ENCODE peak calls at places on chromosomes 13 and 19, in five cellular contexts. A is IMR-90, B is mesenchymal stem cell, V is H1, Z is trophoblast cell. X is an unnamed sample.

GRCh38 chr19:6076675-6077463 is 33.4 kb downstream of the RFX2 start:
- DNase-seq in Z (peak), A (peak), B (peak), V (no peak), X (no peak)

GRCh38 chr19:16019691-16020448 is 56.4 kb upstream of the TPM4 start:
- DNase-seq in V (no peak), A (no peak), Z (no peak), B (no peak), X (no peak)

GRCh38 chr19:47109541-47110375 is 3.8 kb downstream of the ZC3H4 start:
- DNase-seq in Z (no peak), A (peak), V (no peak), B (peak), X (no peak)

GRCh38 chr19:48815870-48816501 is 5.2 kb upstream of the BCAT2 start:
- DNase-seq in Z (peak), A (peak), B (peak), V (no peak), X (no peak)

GRCh38 chr13:107834717-107835116 is 380.6 kb downstream of the LIG4 start:
- DNase-seq in A (peak), B (peak), V (no peak), Z (no peak), X (no peak)

GRCh38 chr13:52393572-52394357 is 12.2 kb downstream of the THSD1 start:
- DNase-seq in V (no peak), Z (no peak), A (no peak), B (no peak), X (no peak)

GRCh38 chr19:2726160-2726855 is 5.1 kb upstream of the DIRAS1 start:
- DNase-seq in A (no peak), Z (no peak), B (no peak), V (no peak), X (no peak)

GRCh38 chr13:35599385-35599784 is 122.9 kb upstream of the MAB21L1 start:
- DNase-seq in V (no peak), B (peak), Z (peak), A (no peak), X (no peak)

GRCh38 chr19:41849067-41849466 is 4.2 kb downstream of the DMRTC2 start:
- DNase-seq in A (no peak), B (no peak), Z (no peak), V (no peak), X (no peak)

GRCh38 chr13:35460061-35460460 is 16.4 kb downstream of the MAB21L1 start:
- DNase-seq in Z (no peak), B (no peak), V (no peak), A (no peak), X (no peak)

GRCh38 chr19:31534786-31535185 is 185.6 kb upstream of the TSHZ3 start:
- DNase-seq in B (no peak), A (no peak), Z (no peak), V (no peak), X (no peak)

GRCh38 chr19:35107541-35107939 is 8.1 kb upstream of the FXYD3 start:
- DNase-seq in Z (no peak), V (no peak), A (no peak), B (no peak), X (no peak)

GRCh38 chr13:30340367-30341184 is 33.2 kb upstream of the KATNAL1 start:
- DNase-seq in V (no peak), Z (peak), B (peak), A (peak), X (no peak)

GRCh38 chr13:47004022-47004421 is 107.2 kb upstream of the HTR2A start:
- DNase-seq in V (no peak), Z (no peak), A (peak), B (peak), X (no peak)

GRCh38 chr19:55460670-55461258 is 678 bp downstream of the ISOC2 start:
- DNase-seq in A (peak), Z (peak), B (peak), V (no peak), X (peak)

GRCh38 chr19:7971553-7972520 is 28.4 kb upstream of the TIMM44 start:
- DNase-seq in Z (no peak), B (no peak), A (no peak), V (no peak), X (no peak)

GRCh38 chr19:498977-499623 is 2.8 kb downstream of the MADCAM1 start:
- DNase-seq in B (no peak), Z (no peak), V (no peak), A (no peak), X (no peak)

GRCh38 chr13:107124129-107124718 is 556.3 kb upstream of the ARGLU1 start:
- DNase-seq in B (peak), V (no peak), A (peak), Z (peak), X (peak)

GRCh38 chr13:31945202-31945978 is 86.2 kb upstream of the FRY start:
- DNase-seq in Z (peak), V (no peak), A (peak), B (peak), X (no peak)

GRCh38 chr13:51277943-51278342 is 55.7 kb downstream of the FAM124A start:
- DNase-seq in B (no peak), Z (no peak), V (no peak), A (no peak), X (no peak)

GRCh38 chr19:35451278-35452096 is 3.4 kb downstream of the FFAR2 start:
- DNase-seq in A (no peak), V (no peak), Z (no peak), B (no peak), X (no peak)

GRCh38 chr19:39676004-39676403 is 20.3 kb downstream of the LGALS16 start:
- DNase-seq in V (no peak), B (no peak), A (no peak), Z (no peak), X (no peak)

GRCh38 chr13:94239135-94239534 is 240.3 kb downstream of the DCT start:
- DNase-seq in A (peak), B (peak), V (no peak), Z (peak), X (no peak)

GRCh38 chr13:92197669-92198068 is 799.2 kb downstream of the GPC5 start:
- DNase-seq in V (no peak), Z (peak), B (peak), A (peak), X (no peak)

GRCh38 chr13:95603887-95604533 is 40.5 kb downstream of the DZIP1 start:
- DNase-seq in V (no peak), A (no peak), B (no peak), Z (peak), X (no peak)

GRCh38 chr13:95367309-95367843 is 66.1 kb upstream of the ABCC4 start:
- DNase-seq in V (no peak), Z (no peak), B (no peak), A (no peak), X (no peak)

GRCh38 chr13:93709511-93710244 is 483.1 kb downstream of the GPC6 start:
- DNase-seq in B (peak), A (no peak), Z (no peak), V (no peak), X (no peak)

GRCh38 chr19:3548594-3548993 is 8.8 kb downstream of the MFSD12 start:
- DNase-seq in B (no peak), A (no peak), V (no peak), Z (no peak), X (no peak)

GRCh38 chr19:15461694-15462093 is 2.6 kb downstream of the RASAL3 start:
- DNase-seq in Z (no peak), V (no peak), B (no peak), A (no peak), X (no peak)

GRCh38 chr19:49489601-49490167 is 2.3 kb downstream of the RPL13A start:
- DNase-seq in V (no peak), A (no peak), Z (peak), B (no peak), X (no peak)

GRCh38 chr19:7534531-7534980 is 961 bp upstream of the PNPLA6 start:
- DNase-seq in V (peak), A (peak), Z (peak), B (peak), X (peak)

GRCh38 chr13:113835461-113836274 is 28.2 kb downstream of the GAS6 start:
- DNase-seq in B (peak), V (no peak), Z (peak), A (peak), X (no peak)

GRCh38 chr13:113837554-113838355 is 26.1 kb downstream of the GAS6 start:
- DNase-seq in A (peak), V (no peak), B (peak), Z (peak), X (no peak)

GRCh38 chr13:113838711-113839201 is 25.1 kb downstream of the GAS6 start:
- DNase-seq in V (no peak), Z (no peak), A (no peak), B (no peak), X (no peak)

GRCh38 chr13:113834496-113835200 is 29.2 kb downstream of the GAS6 start:
- DNase-seq in Z (no peak), V (no peak), B (no peak), A (no peak), X (no peak)

GRCh38 chr13:113836917-113837553 is 26.8 kb downstream of the GAS6 start:
- DNase-seq in V (no peak), A (peak), B (peak), Z (peak), X (no peak)
- H3K4me3 ChIP-seq in V (no peak), A (no peak), B (no peak), Z (no peak), X (no peak)

GRCh38 chr13:42796747-42797356 is 15.5 kb downstream of the FAM216B start:
- DNase-seq in V (no peak), B (no peak), A (no peak), Z (no peak), X (no peak)
- H3K14ac ChIP-seq in V (no peak), B (no peak), A (no peak), Z (no peak), X (no peak)

GRCh38 chr13:81140675-81141074 is 799.7 kb upstream of the SPRY2 start:
- DNase-seq in Z (no peak), B (no peak), A (no peak), V (peak), X (no peak)
- H3K4me3 ChIP-seq in Z (no peak), B (no peak), A (no peak), V (no peak), X (no peak)

GRCh38 chr13:45933203-45934014 is 81.9 kb upstream of the SIAH3 start:
- DNase-seq in V (no peak), Z (no peak), A (no peak), B (no peak), X (no peak)
- H3K14ac ChIP-seq in V (no peak), Z (no peak), A (no peak), B (no peak), X (no peak)

GRCh38 chr13:110312669-110313031 is 5.6 kb downstream of the COL4A2 start:
- DNase-seq in Z (peak), V (no peak), A (peak), B (peak), X (no peak)
- H3K4me3 ChIP-seq in Z (no peak), V (no peak), A (no peak), B (no peak), X (no peak)

GRCh38 chr19:17113127-17113785 is 37.7 kb downstream of the MYO9B start:
- DNase-seq in Z (no peak), A (no peak), V (no peak), B (no peak), X (no peak)
- H3K14ac ChIP-seq in Z (no peak), A (no peak), V (no peak), B (no peak), X (no peak)

DNA sequence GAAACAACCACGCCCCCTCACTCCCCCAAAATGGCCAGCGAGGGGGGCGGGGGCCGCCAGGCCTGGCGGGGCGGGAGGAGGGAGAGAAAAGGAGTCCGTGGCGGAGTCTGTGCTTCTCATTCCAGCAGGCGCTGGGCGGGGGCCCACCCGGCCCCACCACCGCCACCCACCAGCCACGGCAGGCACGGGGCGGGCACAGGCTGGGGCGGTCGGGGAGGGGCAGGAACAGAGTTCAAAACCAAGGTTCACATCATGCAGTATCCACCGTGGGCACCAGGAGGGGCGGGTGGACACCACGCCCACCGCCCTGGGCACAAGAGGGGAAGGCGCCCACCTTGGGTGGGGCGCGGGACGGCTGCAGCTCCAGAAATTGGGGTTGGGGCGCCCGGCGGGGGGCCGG is 12.8 kb downstream of the DPF1 start:
- DNase-seq in Z (no peak), A (no peak), V (no peak), B (no peak), X (peak)
- H3K4me3 ChIP-seq in Z (no peak), A (no peak), V (peak), B (peak), X (peak)

GRCh38 chr13:43100667-43101066 is 77.3 kb downstream of the DNAJC15 start:
- DNase-seq in V (no peak), A (no peak), Z (no peak), B (no peak), X (no peak)

GRCh38 chr13:43107780-43108179 is 84.4 kb downstream of the DNAJC15 start:
- DNase-seq in Z (no peak), V (no peak), B (peak), A (peak), X (no peak)

GRCh38 chr13:43102304-43102703 is 78.9 kb downstream of the DNAJC15 start:
- DNase-seq in A (no peak), V (no peak), B (no peak), Z (no peak), X (no peak)
- H3K14ac ChIP-seq in A (no peak), V (no peak), B (no peak), Z (no peak), X (no peak)